ENCODE peak calls at places on chromosome 4, in eight cellular contexts. C is SK-N-SH, M is ovary, Q is K562, P is stomach, D is HepG2, R is tibial nerve, S is A549. O is an unnamed sample.

GRCh38 chr4:146255874-146256273 is 41.5 kb downstream of the REELD1 start:
- DNase-seq in P (no peak), C (no peak), Q (no peak), D (peak), S (no peak), R (no peak), M (no peak), O (no peak)

GRCh38 chr4:174365018-174365587 is 81.4 kb downstream of the CEP44 start:
- DNase-seq in M (no peak), S (no peak), Q (peak), D (peak), P (no peak), C (peak), R (no peak), O (no peak)

GRCh38 chr4:55736605-55737183 is 82.9 kb upstream of the EXOC1L start:
- DNase-seq in S (no peak), P (no peak), R (no peak), M (no peak), D (no peak), Q (peak), C (peak), O (no peak)

GRCh38 chr4:18020671-18021469 is 685 bp downstream of the LCORL start:
- DNase-seq in Q (peak), P (peak), R (peak), S (peak), M (peak), C (peak), D (peak), O (peak)

GRCh38 chr4:33650036-33650435 is 2594.3 kb downstream of the ARAP2 start:
- DNase-seq in M (no peak), R (no peak), S (no peak), D (no peak), C (no peak), P (no peak), Q (no peak), O (no peak)

GRCh38 chr4:52945982-52946381 is 83.9 kb downstream of the RASL11B start:
- DNase-seq in S (no peak), C (no peak), Q (no peak), M (no peak), R (no peak), D (no peak), P (no peak), O (no peak)

GRCh38 chr4:40912455-40913055 is 162.8 kb downstream of the NSUN7 start:
- DNase-seq in D (no peak), P (no peak), S (no peak), R (no peak), C (no peak), M (no peak), Q (no peak), O (no peak)

GRCh38 chr4:159317203-159317602 is 214.3 kb downstream of the RAPGEF2 start:
- DNase-seq in C (no peak), Q (no peak), R (no peak), P (no peak), S (no peak), M (no peak), D (no peak), O (no peak)

GRCh38 chr4:154314248-154314647 is 177.4 kb downstream of the DCHS2 start:
- DNase-seq in D (peak), Q (no peak), R (peak), P (no peak), C (no peak), M (no peak), S (no peak), O (no peak)

GRCh38 chr4:16067515-16067914 is 16.3 kb downstream of the PROM1 start:
- DNase-seq in Q (no peak), S (no peak), P (peak), D (peak), R (no peak), C (no peak), M (no peak), O (no peak)

GRCh38 chr4:4182835-4183568 is 43.7 kb downstream of the OTOP1 start:
- DNase-seq in S (peak), D (peak), Q (peak), P (no peak), C (peak), M (no peak), R (no peak), O (no peak)

GRCh38 chr4:38323141-38323634 is 340.8 kb upstream of the KLF3 start:
- DNase-seq in C (no peak), D (no peak), S (no peak), Q (no peak), P (no peak), R (no peak), M (no peak), O (no peak)

GRCh38 chr4:102610007-102610406 is 108.8 kb downstream of the NFKB1 start:
- DNase-seq in Q (no peak), M (no peak), C (no peak), P (no peak), R (no peak), S (no peak), D (no peak), O (no peak)

GRCh38 chr4:114028071-114028470 is 48.6 kb upstream of the ARSJ start:
- DNase-seq in R (no peak), C (no peak), D (no peak), Q (no peak), S (no peak), M (no peak), P (no peak), O (no peak)
- TF ChIP-seq EP300 in R (no peak), C (no peak), D (no peak), Q (no peak), S (no peak), M (no peak), P (no peak), O (no peak)

GRCh38 chr4:127832585-127832984 is 48.1 kb upstream of the PLK4 start:
- DNase-seq in P (no peak), Q (no peak), C (no peak), M (no peak), D (no peak), R (no peak), S (no peak), O (no peak)
- TF ChIP-seq EP300 in P (no peak), Q (no peak), C (no peak), M (no peak), D (no peak), R (no peak), S (no peak), O (no peak)

DNA sequence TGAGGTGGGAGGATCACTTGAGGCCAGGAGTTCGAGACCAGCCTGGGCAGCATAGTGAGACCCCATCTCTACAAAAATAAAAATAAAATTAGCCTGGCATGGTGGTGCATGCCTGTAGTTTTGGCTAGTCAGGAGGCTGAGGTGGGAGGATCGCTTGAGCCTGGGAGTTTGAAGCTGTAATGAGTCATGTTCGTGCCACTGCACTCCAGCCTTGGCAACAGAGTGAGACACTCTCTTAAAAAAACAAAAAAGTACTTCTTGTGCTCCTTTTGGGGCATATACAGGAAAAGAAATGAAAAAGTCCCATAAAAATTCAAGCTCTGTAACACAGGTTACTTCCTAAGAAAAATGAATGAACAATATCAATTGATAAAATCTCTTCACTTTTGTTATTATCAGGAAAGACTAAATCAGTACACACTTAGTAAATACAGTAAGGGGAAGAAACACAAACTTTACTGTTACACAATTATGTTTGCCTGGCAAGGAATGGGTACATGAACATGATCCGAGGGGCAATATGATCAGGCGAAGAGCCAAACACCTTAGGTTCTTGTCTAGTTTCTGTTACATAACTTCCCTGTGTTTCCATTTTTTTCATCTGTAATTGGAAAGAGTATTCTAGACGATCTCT is 46.9 kb downstream of the CCDC158 start:
- DNase-seq in R (no peak), S (no peak), D (no peak), P (no peak), M (no peak), C (no peak), Q (no peak), O (no peak)
- TF ChIP-seq EP300 in R (no peak), S (no peak), D (no peak), P (no peak), M (no peak), C (no peak), Q (no peak), O (no peak)

GRCh38 chr4:1137850-1138249 is 24.5 kb upstream of the RNF212 start:
- DNase-seq in P (no peak), D (no peak), C (no peak), R (no peak), Q (no peak), M (no peak), S (no peak), O (no peak)
- TF ChIP-seq EP300 in P (no peak), D (no peak), C (no peak), R (no peak), Q (no peak), M (no peak), S (no peak), O (no peak)

DNA sequence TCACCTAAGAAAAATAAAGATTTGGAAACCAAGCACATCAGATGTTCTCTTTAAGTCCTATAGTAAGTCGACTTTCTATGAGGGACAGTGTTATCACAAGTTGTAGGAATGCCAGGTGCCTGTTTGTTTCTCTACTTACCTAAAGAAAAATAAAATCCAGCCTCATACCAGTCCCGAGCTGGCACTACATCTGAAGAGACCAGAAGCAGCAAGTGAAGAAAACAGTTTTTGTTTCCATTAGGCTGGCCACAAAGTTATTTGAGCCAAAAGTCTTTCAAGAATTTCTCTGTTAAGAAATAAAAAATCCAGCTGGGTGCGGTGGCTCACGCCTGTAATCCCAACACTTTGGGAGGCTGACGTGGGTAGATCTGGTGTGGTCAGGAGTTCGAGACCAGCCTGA is 10.8 kb upstream of the PPARGC1A start:
- DNase-seq in D (no peak), M (no peak), Q (no peak), S (no peak), C (no peak), R (no peak), P (no peak), O (no peak)
- TF ChIP-seq EP300 in D (no peak), M (no peak), Q (no peak), S (no peak), C (no peak), R (no peak), P (no peak), O (no peak)

GRCh38 chr4:22019676-22020075 is 71.1 kb upstream of the KCNIP4 start:
- DNase-seq in S (no peak), C (no peak), Q (no peak), R (no peak), P (no peak), M (no peak), D (no peak), O (no peak)
- TF ChIP-seq EP300 in S (no peak), C (no peak), Q (no peak), R (no peak), P (no peak), M (no peak), D (no peak), O (no peak)

GRCh38 chr4:176187610-176188009 is 7.8 kb downstream of the SPATA4 start:
- DNase-seq in M (no peak), C (no peak), S (no peak), R (no peak), D (peak), Q (no peak), P (no peak), O (no peak)
- TF ChIP-seq EP300 in M (no peak), C (no peak), S (no peak), R (no peak), D (no peak), Q (no peak), P (no peak), O (no peak)

O was measured in suprapubic skin.